ENCODE peak calls at places on chromosome 19, in nine cellular contexts. I, Z, J, K, L, T, C, G and M are unnamed samples.

GRCh38 chr19:3236272-3236671 is 11.8 kb downstream of the CELF5 start:
- DNase-seq in I (no peak), Z (no peak), J (no peak), K (no peak), L (no peak), T (no peak), C (no peak), G (no peak), M (no peak)

GRCh38 chr19:17538684-17539287 is 16.7 kb upstream of the COLGALT1 start:
- DNase-seq in I (no peak), Z (no peak), J (no peak), K (peak), L (no peak), T (no peak), C (no peak), G (no peak), M (no peak)

GRCh38 chr19:31500540-31500830 is 151.2 kb upstream of the TSHZ3 start:
- DNase-seq in I (no peak), Z (no peak), J (no peak), K (no peak), L (no peak), T (no peak), C (no peak), G (no peak), M (no peak)

GRCh38 chr19:13037161-13037560 is 41.9 kb downstream of the NFIX start:
- DNase-seq in I (peak), Z (no peak), J (no peak), K (peak), L (no peak), T (no peak), C (no peak), G (no peak), M (no peak)

GRCh38 chr19:6062961-6063575 is 47.2 kb downstream of the RFX2 start:
- DNase-seq in I (no peak), Z (no peak), J (no peak), K (no peak), L (no peak), T (no peak), C (no peak), G (no peak), M (no peak)

GRCh38 chr19:43562698-43563241 is 12.6 kb downstream of the XRCC1 start:
- DNase-seq in I (peak), Z (peak), J (peak), K (peak), L (peak), T (peak), C (no peak), G (peak), M (peak)

GRCh38 chr19:3844596-3844995 is 24.2 kb downstream of the ZFR2 start:
- DNase-seq in I (no peak), Z (no peak), J (peak), K (no peak), L (no peak), T (no peak), C (no peak), G (no peak), M (no peak)

GRCh38 chr19:29767039-29767735 is 44.6 kb upstream of the CCNE1 start:
- DNase-seq in I (no peak), Z (no peak), J (no peak), K (no peak), L (no peak), T (no peak), C (no peak), G (no peak), M (no peak)

GRCh38 chr19:37855098-37855497 is 51.3 kb downstream of the WDR87 start:
- DNase-seq in I (peak), Z (no peak), J (no peak), K (peak), L (no peak), T (no peak), C (no peak), G (no peak), M (no peak)

DNA sequence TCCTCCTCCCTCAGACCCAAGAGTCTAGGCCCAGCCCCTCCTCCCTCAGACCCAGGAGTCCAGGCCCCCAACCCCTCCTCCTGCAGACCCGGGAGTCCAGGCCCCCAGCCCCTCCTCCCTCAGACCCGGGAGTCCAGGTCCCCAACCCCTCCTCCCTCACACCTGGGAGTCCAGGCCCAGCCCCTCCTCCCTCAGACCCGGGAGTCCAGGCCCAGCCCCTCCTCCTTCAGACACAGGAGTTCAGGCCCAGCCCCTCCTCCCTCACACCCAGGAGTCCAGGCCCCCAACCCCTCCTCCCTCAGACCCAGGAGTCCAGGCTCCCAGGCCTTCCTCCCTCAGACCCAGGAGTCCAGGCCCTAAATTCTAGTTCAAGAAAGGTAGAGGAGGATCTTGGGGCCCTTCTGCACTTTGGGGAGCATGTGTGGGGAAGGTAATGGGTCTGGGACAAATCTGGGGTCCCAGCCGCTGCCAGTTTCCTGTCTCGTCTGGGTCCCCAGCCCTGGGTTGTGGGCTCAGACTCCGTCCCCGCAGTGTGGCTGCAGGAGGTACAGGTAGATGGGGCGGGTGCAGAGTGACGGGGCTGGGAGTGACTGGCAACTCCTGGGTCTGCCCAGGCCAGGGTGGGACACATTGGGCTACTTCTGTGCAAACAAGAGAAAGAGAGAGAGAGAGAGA is 3.2 kb upstream of the TMEM190 start:
- DNase-seq in I (no peak), Z (no peak), J (no peak), K (no peak), L (no peak), T (no peak), C (no peak), G (no peak), M (no peak)
- H3K4me3 ChIP-seq in I (no peak), Z (no peak), J (no peak), K (no peak), L (no peak), T (no peak), C (peak), G (no peak), M (no peak)

GRCh38 chr19:7168941-7169340 is 99.4 kb downstream of the ZNF557 start:
- DNase-seq in I (no peak), Z (no peak), J (no peak), K (no peak), L (no peak), T (no peak), C (no peak), G (no peak), M (no peak)
- H3K4me3 ChIP-seq in I (no peak), Z (no peak), J (no peak), K (no peak), L (no peak), T (no peak), C (no peak), G (no peak), M (no peak)

DNA sequence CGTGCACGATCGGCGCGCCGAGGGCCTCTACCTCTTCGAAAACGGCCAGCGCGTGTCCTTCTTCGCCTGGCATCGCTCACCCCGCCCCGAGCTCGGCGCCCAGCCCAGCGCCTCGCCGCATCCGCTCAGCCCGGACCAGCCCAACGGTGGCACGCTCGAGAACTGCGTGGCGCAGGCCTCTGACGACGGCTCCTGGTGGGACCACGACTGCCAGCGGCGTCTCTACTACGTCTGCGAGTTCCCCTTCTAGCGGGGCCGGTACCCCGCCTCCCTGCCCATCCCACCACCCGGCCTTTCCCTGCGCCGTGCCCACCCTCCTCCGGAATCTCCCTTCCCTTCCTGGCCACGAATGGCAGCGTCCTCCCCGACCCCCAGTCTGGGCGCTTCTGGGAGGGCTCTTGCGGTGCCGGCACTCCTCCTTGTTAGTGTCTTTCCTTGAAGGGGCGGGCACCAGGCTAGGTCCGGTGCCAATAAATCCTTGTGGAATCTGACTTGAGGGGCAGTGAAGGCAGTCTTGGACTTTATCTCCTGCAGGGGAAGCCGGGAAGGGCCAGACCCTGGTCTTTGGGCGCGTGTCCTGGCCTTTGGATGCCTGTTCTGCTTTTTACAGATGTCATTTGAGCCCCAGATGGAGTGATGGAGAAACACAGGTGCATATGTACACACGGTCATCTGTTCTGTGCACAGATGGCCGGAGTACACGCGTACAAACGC is 2.2 kb downstream of the CLEC11A start:
- DNase-seq in I (no peak), Z (no peak), J (no peak), K (no peak), L (no peak), T (no peak), C (no peak), G (no peak), M (no peak)
- H3K4me3 ChIP-seq in I (peak), Z (peak), J (peak), K (peak), L (peak), T (peak), C (peak), G (peak), M (peak)

GRCh38 chr19:41553804-41554203 is 22.2 kb upstream of the CEACAM21 start:
- DNase-seq in I (no peak), Z (no peak), J (no peak), K (no peak), L (no peak), T (no peak), C (no peak), G (no peak), M (no peak)

GRCh38 chr19:41551711-41552110 is 24.3 kb upstream of the CEACAM21 start:
- DNase-seq in I (no peak), Z (no peak), J (no peak), K (no peak), L (no peak), T (no peak), C (no peak), G (no peak), M (no peak)

GRCh38 chr19:41551212-41551610 is 24.8 kb upstream of the CEACAM21 start:
- DNase-seq in I (no peak), Z (no peak), J (no peak), K (no peak), L (no peak), T (no peak), C (no peak), G (no peak), M (no peak)

GRCh38 chr19:41554902-41555301 is 21.1 kb upstream of the CEACAM21 start:
- DNase-seq in I (no peak), Z (no peak), J (no peak), K (peak), L (no peak), T (no peak), C (no peak), G (no peak), M (no peak)

GRCh38 chr19:41552558-41552957 is 23.4 kb upstream of the CEACAM21 start:
- DNase-seq in I (no peak), Z (no peak), J (no peak), K (no peak), L (no peak), T (no peak), C (no peak), G (no peak), M (no peak)
- H3K4me3 ChIP-seq in I (no peak), Z (peak), J (no peak), K (no peak), L (no peak), T (no peak), C (no peak), G (peak), M (no peak)

GRCh38 chr19:9295411-9295849 is 14.2 kb downstream of the ZNF699 start:
- DNase-seq in I (no peak), Z (no peak), J (no peak), K (no peak), L (no peak), T (no peak), C (no peak), G (no peak), M (no peak)

GRCh38 chr19:9296336-9296735 is 13.3 kb downstream of the ZNF699 start:
- DNase-seq in I (no peak), Z (no peak), J (no peak), K (no peak), L (no peak), T (no peak), C (no peak), G (no peak), M (no peak)
- H3K4me3 ChIP-seq in I (no peak), Z (no peak), J (no peak), K (no peak), L (no peak), T (no peak), C (no peak), G (peak), M (no peak)